ENCODE peak calls at places on chromosomes 13 and 19, in six cellular contexts. E is GM06990, F is right lobe of liver, U is NB4, R is lower leg skin, I is cardiac fibroblast. K is an unnamed sample.

GRCh38 chr13:112171570-112171965 is 104.6 kb downstream of the SOX1 start:
- DNase-seq in F (no peak), E (no peak), R (no peak), I (no peak), U (no peak), K (no peak)

GRCh38 chr13:23443878-23444277 is 10.4 kb upstream of the SACS start:
- DNase-seq in R (no peak), F (no peak), I (no peak), U (no peak), E (no peak), K (no peak)

GRCh38 chr13:103273825-103274224 is 207.6 kb upstream of the SLC10A2 start:
- DNase-seq in R (no peak), F (no peak), I (no peak), U (no peak), E (no peak), K (no peak)

GRCh38 chr13:35978607-35979316 is 152.4 kb downstream of the DCLK1 start:
- DNase-seq in I (peak; percentile 85), E (no peak), F (no peak), R (peak; percentile 62), U (peak; percentile 75), K (no peak)

GRCh38 chr13:26599885-26600284 is 42.4 kb downstream of the WASF3 start:
- DNase-seq in E (no peak), F (no peak), U (no peak), I (no peak), R (no peak), K (no peak)

GRCh38 chr13:53200498-53201453 is 172.2 kb downstream of the OLFM4 start:
- DNase-seq in U (no peak), I (no peak), F (peak; percentile 37), E (peak; percentile 4), R (no peak), K (no peak)

GRCh38 chr13:92735909-92736308 is 490.7 kb upstream of the GPC6 start:
- DNase-seq in E (no peak), F (no peak), U (no peak), I (no peak), R (no peak), K (no peak)

GRCh38 chr19:4774136-4774535 is 17.4 kb upstream of the FEM1A start:
- DNase-seq in U (no peak), I (no peak), E (no peak), R (no peak), F (no peak), K (no peak)

GRCh38 chr19:18865973-18866799 is 29.8 kb downstream of the CERS1 start:
- DNase-seq in F (peak; percentile 59), E (peak; percentile 71), I (peak; percentile 66), R (no peak), U (peak; percentile 68), K (no peak)

GRCh38 chr13:50208826-50209335 is 193.6 kb downstream of the KCNRG start:
- DNase-seq in E (peak; percentile 5), U (peak; percentile 100), R (peak; percentile 20), F (peak; percentile 42), I (peak; percentile 91), K (no peak)

GRCh38 chr19:3270908-3271307 is 46.4 kb downstream of the CELF5 start:
- DNase-seq in R (no peak), E (no peak), U (peak; percentile 54), F (no peak), I (peak; percentile 47), K (no peak)

GRCh38 chr13:59126474-59126873 is 1037.3 kb downstream of the DIAPH3 start:
- DNase-seq in R (no peak), U (no peak), F (no peak), E (no peak), I (no peak), K (no peak)

GRCh38 chr13:41533266-41533665 is 75.9 kb downstream of the RGCC start:
- DNase-seq in I (no peak), F (no peak), R (no peak), E (no peak), U (no peak), K (no peak)

GRCh38 chr19:3914199-3914598 is 18.7 kb upstream of the NMRK2 start:
- DNase-seq in I (no peak), U (no peak), R (no peak), F (no peak), E (no peak), K (no peak)

GRCh38 chr13:94967183-94968039 is 255.1 kb upstream of the SOX21 start:
- DNase-seq in R (no peak), I (peak; percentile 6), E (peak; percentile 24), F (peak; percentile 21), U (peak; percentile 21), K (no peak)

GRCh38 chr13:35927554-35927953 is 203.6 kb downstream of the DCLK1 start:
- DNase-seq in E (no peak), R (no peak), F (no peak), U (peak; percentile 4), I (peak; percentile 69), K (no peak)

GRCh38 chr19:425056-425455 is 16.1 kb upstream of the C2CD4C start:
- DNase-seq in E (no peak), U (no peak), R (no peak), I (no peak), F (peak; percentile 20), K (no peak)

GRCh38 chr13:76976929-76977328 is 15.0 kb upstream of the CLN5 start:
- DNase-seq in U (no peak), I (no peak), R (no peak), F (no peak), E (no peak), K (no peak)

GRCh38 chr19:2720777-2721569 is at the start of gene DIRAS1:
- DNase-seq in E (no peak), I (no peak), F (no peak), R (no peak), U (no peak), K (no peak)

GRCh38 chr13:80177327-80177726 is 163.6 kb downstream of the SPRY2 start:
- DNase-seq in E (no peak), F (no peak), I (no peak), R (no peak), U (no peak), K (no peak)

GRCh38 chr13:23488442-23488841 is 54.9 kb upstream of the SACS start:
- DNase-seq in F (no peak), R (no peak), U (no peak), E (no peak), I (peak; percentile 34), K (no peak)

GRCh38 chr19:43662487-43662886 is 7.5 kb downstream of the PLAUR start:
- DNase-seq in U (no peak), R (no peak), I (peak; percentile 28), E (no peak), F (no peak), K (no peak)

GRCh38 chr13:32838985-32839384 is 177.2 kb upstream of the KL start:
- DNase-seq in E (peak; percentile 41), R (no peak), I (peak; percentile 29), U (no peak), F (no peak), K (peak; percentile 65)

GRCh38 chr13:105971720-105972119 is 563.7 kb downstream of the EFNB2 start:
- DNase-seq in F (no peak), R (no peak), U (no peak), I (no peak), E (no peak), K (no peak)

GRCh38 chr19:19406878-19407639 is 1.6 kb downstream of the GATAD2A start:
- DNase-seq in U (peak; percentile 68), E (no peak), R (no peak), I (peak; percentile 61), F (peak; percentile 39), K (no peak)

GRCh38 chr19:21607453-21607852 is 102.1 kb downstream of the ZNF429 start:
- DNase-seq in F (no peak), R (no peak), E (no peak), U (no peak), I (no peak), K (no peak)

GRCh38 chr19:45444318-45445041 is 20.8 kb upstream of the ERCC1 start:
- DNase-seq in U (peak; percentile 81), F (peak; percentile 96), E (peak; percentile 86), I (peak; percentile 94), R (peak; percentile 90), K (no peak)

GRCh38 chr19:45442927-45443461 is 19.3 kb upstream of the ERCC1 start:
- DNase-seq in R (no peak), F (peak; percentile 49), I (peak; percentile 48), U (peak; percentile 96), E (no peak), K (no peak)

GRCh38 chr19:45445139-45445538 is 21.4 kb upstream of the ERCC1 start:
- DNase-seq in U (no peak), I (no peak), F (no peak), E (no peak), R (no peak), K (no peak)

GRCh38 chr19:45442408-45442926 is 18.8 kb upstream of the ERCC1 start:
- DNase-seq in E (no peak), I (no peak), U (no peak), R (no peak), F (no peak), K (no peak)

GRCh38 chr19:45443462-45444317 is 20.0 kb upstream of the ERCC1 start:
- DNase-seq in E (peak; percentile 68), F (peak; percentile 97), I (peak; percentile 95), R (peak; percentile 95), U (peak; percentile 93), K (no peak)
- H3K4me3 ChIP-seq in E (peak overlapping the region; percentile 58), F (peak overlapping the region; percentile 35), I (peak overlapping the region; percentile 45), R (peak overlapping the region; percentile 24), U (peak overlapping the region; percentile 34), K (peak overlapping the region; percentile 55)

DNA sequence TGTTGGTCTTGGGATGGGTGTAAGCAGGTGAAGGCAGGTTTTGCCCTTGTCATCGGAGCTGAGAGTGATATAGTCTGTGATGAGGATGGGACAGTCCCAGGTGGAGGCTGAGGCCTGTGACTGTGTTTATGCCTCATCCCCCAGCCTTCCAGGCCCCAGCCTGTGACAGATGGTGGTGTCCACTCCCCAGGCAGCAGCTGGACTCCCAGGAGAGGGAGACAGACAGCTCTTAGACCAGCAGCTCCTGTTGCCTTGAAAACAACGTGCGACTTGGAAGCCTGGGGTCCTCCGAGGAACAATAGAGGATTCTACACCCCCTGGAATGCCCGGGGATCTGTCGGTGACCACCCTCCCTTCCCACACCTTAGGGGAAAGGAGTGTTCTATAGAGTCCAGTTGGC is 63.8 kb downstream of the CHST8 start:
- DNase-seq in E (no peak), U (no peak), F (no peak), I (no peak), R (no peak), K (no peak)
- TF ChIP-seq CTCF in E (no peak), U (no peak), F (no peak), I (no peak), R (no peak), K (no peak)

GRCh38 chr19:10283786-10284540 is 2.8 kb upstream of the ICAM4 start:
- DNase-seq in F (no peak), I (no peak), E (no peak), U (peak; percentile 40), R (no peak), K (no peak)
- H3K4me3 ChIP-seq in F (no peak overlapping the region), I (no peak overlapping the region), E (no peak overlapping the region), U (no peak overlapping the region), R (no peak overlapping the region), K (no peak overlapping the region)

DNA sequence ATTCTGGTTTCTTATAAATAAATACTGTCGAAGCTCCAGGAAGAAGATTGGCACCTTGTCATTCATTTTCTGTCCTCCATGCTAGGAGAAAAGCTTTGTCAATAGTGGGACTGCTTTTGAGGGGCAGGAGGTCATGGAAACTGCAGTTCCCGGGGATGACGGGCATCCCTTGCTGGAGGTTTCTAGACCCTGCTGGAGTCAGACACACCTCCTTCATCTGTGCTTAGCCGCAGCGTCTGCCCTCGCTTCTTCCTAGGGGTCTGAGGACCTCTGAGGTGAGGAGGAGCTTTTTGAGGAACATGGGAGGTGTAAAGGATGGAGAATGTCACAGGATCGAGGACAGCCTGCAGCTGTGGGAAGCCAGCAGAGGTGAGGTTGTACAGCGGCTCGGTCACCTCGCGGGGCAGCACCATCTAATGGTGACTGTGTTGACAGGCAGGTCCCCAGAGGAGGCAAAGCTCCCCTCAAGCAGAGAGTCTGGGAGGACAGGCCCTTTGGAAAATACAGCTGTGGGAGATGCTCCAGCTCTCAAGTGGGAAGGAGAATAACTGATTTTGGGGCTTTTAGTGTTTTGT is 172.7 kb upstream of the RNF113B start:
- DNase-seq in U (peak; percentile 22), I (no peak), E (no peak), F (peak; percentile 47), R (no peak), K (no peak)
- TF ChIP-seq CTCF in U (no peak), I (no peak), E (peak; percentile 31), F (peak; percentile 60), R (no peak), K (peak; percentile 41)

K was measured in GM12864.